ENCODE peak calls at places on chromosomes 11 and 22, in nine cellular contexts. I is lung, Q is psoas muscle, D is A549, V is foreskin keratinocyte, F is tibial nerve, K is mammary epithelial cell, P is upper lobe of right lung, O is H9. Z is an unnamed sample.

GRCh38 chr11:61173456-61173855 is 12.2 kb upstream of the VPS37C start:
- DNase-seq in V (no peak), K (peak; percentile 12), I (no peak), Q (no peak), O (no peak), F (no peak), D (no peak), P (no peak), Z (peak; percentile 11)

GRCh38 chr11:75259711-75260110 is 19.1 kb downstream of the TPBGL start:
- DNase-seq in I (no peak), Q (no peak), F (no peak), D (no peak), V (no peak), K (no peak), P (peak; percentile 31), O (peak; percentile 27), Z (peak; percentile 33)

GRCh38 chr11:95092549-95093324 is 3.1 kb downstream of the ENDOD1 start:
- DNase-seq in V (no peak), O (no peak), P (no peak), Q (no peak), F (no peak), D (peak; percentile 41), I (no peak), K (peak; percentile 73), Z (no peak)

GRCh38 chr22:31937328-31937727 is 7.0 kb upstream of the YWHAH start:
- DNase-seq in Q (no peak), I (no peak), P (peak; percentile 17), K (no peak), D (no peak), F (no peak), O (no peak), V (no peak), Z (no peak)

GRCh38 chr22:50599816-50600454 is 658 bp upstream of the MAPK8IP2 start:
- DNase-seq in O (peak; percentile 68), P (no peak), D (no peak), K (peak; percentile 8), I (no peak), V (no peak), F (peak; percentile 33), Q (peak; percentile 51), Z (peak; percentile 54)

GRCh38 chr11:57073121-57073520 is 84.4 kb downstream of the OR5AK2 start:
- DNase-seq in D (no peak), K (no peak), I (no peak), F (no peak), P (no peak), V (no peak), Q (no peak), O (no peak), Z (no peak)

GRCh38 chr22:37211075-37211852 is 1.0 kb downstream of the SSTR3 start:
- DNase-seq in V (no peak), I (no peak), O (no peak), Q (no peak), K (no peak), D (no peak), F (no peak), P (peak; percentile 45), Z (no peak)

GRCh38 chr11:126645206-126645605 is 289.7 kb downstream of the ST3GAL4 start:
- DNase-seq in F (no peak), D (no peak), P (no peak), V (no peak), I (no peak), K (no peak), O (no peak), Q (no peak), Z (no peak)

GRCh38 chr11:64918056-64918455 is 1.0 kb upstream of the ATG2A start:
- DNase-seq in Q (no peak), F (no peak), K (no peak), V (no peak), I (no peak), P (no peak), D (no peak), O (no peak), Z (no peak)

DNA sequence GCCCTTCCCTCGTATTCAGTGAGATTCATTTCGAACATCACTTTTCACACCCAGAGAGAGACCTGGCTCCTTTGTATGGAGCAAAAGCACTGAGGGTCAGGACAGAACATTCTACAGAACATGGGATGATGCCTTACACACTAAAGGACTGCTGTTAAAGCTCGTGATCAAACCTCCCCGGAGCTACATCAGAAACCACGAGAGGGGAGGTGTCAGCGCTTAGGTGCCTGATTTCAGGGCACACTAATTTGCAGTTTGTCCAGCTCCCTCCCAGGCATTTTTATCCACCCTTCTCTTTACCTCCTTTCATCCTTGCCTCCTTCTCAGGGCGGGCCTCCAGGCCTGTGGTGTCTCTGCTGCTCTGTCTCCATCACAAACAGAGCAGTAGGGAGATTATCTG is 127.5 kb downstream of the VPREB1 start:
- DNase-seq in F (no peak), D (no peak), K (no peak), P (no peak), O (no peak), V (no peak), I (no peak), Q (no peak), Z (no peak)
- H3K27ac ChIP-seq in F (no peak overlapping the region), D (no peak overlapping the region), K (no peak overlapping the region), P (no peak overlapping the region), O (no peak overlapping the region), V (no peak overlapping the region), I (no peak overlapping the region), Q (no peak overlapping the region), Z (no peak overlapping the region)

DNA sequence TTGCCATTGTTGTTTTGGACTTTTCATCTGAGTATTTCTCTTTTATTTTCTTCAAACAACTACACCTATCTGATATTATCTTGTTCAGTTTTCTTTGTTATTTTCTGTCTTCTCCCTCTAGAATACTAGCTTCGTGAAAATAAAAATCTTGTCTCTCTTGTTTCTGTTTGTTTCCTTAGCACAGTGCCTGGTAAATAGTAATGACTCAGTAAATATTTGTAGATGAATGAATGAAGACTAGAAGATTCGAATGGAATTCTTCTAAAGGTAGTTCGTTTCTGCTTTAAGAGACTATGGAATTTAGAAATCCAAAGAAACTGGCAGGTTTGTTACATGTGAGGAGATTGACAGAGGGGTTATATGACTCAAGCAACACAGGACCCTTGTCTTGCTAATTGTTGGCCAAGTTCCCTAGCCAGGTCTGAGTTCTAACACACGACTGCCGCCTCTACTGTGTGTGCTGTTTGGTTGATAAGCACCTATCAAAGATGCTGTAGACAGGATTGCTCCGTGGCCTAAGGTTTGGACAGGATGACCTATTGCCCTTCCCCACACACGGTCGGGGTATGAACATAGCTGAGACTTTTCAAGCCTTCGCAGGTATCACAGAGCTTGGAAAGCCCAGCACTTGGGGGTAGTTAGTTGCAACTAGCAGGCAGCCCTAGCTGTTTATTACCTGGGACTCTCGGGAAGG is 831 bp upstream of the TMEM135 start:
- DNase-seq in F (peak; percentile 6), Q (no peak), V (no peak), O (no peak), D (no peak), I (no peak), P (no peak), K (no peak), Z (no peak)
- H3K4me1 ChIP-seq in F (peaks cover 10% of the 10 kb centered on the region), Q (peaks cover 21% of the 10 kb centered on the region), V (peaks cover 5% of the 10 kb centered on the region), O (peaks cover 3% of the 10 kb centered on the region), D (peaks cover 26% of the 10 kb centered on the region), I (peaks cover 7% of the 10 kb centered on the region), P (peaks cover 38% of the 10 kb centered on the region), K (peaks cover 14% of the 10 kb centered on the region), Z (peaks cover 6% of the 10 kb centered on the region)

GRCh38 chr11:118896472-118896913 is 12.8 kb downstream of the CXCR5 start:
- DNase-seq in F (no peak), D (no peak), K (no peak), P (no peak), O (no peak), I (no peak), Q (no peak), V (no peak), Z (no peak)
- H3K27ac ChIP-seq in F (peak overlapping the region; percentile 10), D (peak overlapping the region; percentile 63), K (no peak overlapping the region), P (no peak overlapping the region), O (no peak overlapping the region), I (no peak overlapping the region), Q (no peak overlapping the region), V (no peak overlapping the region), Z (no peak overlapping the region)

DNA sequence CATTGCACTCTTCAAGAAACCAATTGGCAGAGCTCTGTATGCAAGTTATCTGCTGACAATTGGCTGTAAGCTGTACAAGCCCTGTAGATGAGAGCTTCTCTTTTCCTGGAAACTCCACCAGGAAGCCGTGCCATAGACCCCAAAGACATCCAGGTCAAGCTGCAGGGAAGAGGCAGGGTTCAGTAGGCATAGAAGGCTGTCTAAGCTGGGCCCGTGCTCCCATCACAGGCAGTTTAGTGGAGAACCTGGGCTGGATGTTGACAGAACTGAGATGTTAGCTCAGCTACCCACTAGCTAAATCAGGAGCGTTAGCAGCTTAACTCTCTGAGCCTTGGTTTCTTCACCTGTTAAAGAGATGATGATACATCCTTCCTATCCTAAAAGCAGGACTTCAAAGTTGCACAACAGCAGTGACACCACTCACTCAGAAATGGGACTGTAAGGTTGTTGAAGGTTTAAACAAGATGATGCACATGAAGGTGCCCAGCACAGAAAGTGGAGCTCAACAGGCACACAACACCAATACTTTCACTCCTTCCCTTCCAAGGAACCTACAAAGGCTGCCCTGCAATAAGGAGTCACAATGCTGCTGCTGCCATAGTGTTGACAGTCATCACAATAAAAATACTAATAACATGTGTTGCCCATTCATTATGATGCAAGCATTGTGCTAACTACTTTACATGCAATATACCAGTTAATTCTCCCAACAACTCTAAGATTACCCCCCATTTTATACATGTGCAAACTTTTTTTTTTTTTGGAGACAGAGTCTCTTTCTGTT is 115.4 kb downstream of the ZBTB16 start:
- DNase-seq in F (no peak), I (no peak), K (no peak), Q (peak; percentile 24), V (no peak), P (no peak), D (no peak), O (no peak), Z (no peak)
- H3K4me1 ChIP-seq in F (peaks cover 96% of the 10 kb centered on the region), I (peaks cover 59% of the 10 kb centered on the region), K (no peaks in the 10 kb centered on the region), Q (peaks cover 96% of the 10 kb centered on the region), V (no peaks in the 10 kb centered on the region), P (peaks cover 93% of the 10 kb centered on the region), D (no peaks in the 10 kb centered on the region), O (no peaks in the 10 kb centered on the region), Z (no peaks in the 10 kb centered on the region)

GRCh38 chr22:24428751-24429410 is 1.5 kb downstream of the ADORA2A start:
- DNase-seq in F (no peak), Q (no peak), O (no peak), K (no peak), I (no peak), P (no peak), D (no peak), V (no peak), Z (no peak)
- H3K27ac ChIP-seq in F (peak overlapping the region; percentile 61), Q (no peak overlapping the region), O (no peak overlapping the region), K (no peak overlapping the region), I (no peak overlapping the region), P (no peak overlapping the region), D (no peak overlapping the region), V (no peak overlapping the region), Z (no peak overlapping the region)

DNA sequence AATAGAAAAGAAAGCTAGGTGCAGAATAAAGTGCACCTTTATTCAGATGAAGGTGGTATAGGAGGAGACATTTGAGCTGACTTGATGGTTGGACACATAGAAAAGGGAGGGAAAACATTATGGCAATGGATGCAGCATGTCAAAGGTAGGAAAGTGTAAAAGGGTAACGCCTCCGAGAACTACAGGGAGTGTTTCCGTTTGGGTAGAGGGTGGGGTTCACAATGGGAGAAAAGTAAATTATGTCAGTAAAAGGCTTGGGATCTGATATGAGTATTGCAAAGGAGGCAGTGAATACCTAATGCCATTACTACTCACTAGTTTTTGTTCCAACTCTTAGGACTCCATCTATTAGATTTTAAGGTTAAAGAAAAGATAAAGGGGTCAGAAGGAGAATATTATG is 59.5 kb downstream of the FAT3 start:
- DNase-seq in F (no peak), I (no peak), V (no peak), Q (no peak), K (no peak), D (no peak), P (no peak), O (no peak), Z (no peak)
- H3K4me1 ChIP-seq in F (no peaks in the 10 kb centered on the region), I (no peaks in the 10 kb centered on the region), V (no peaks in the 10 kb centered on the region), Q (no peaks in the 10 kb centered on the region), K (no peaks in the 10 kb centered on the region), D (peaks cover 9% of the 10 kb centered on the region), P (no peaks in the 10 kb centered on the region), O (peaks cover 2% of the 10 kb centered on the region), Z (peaks cover 4% of the 10 kb centered on the region)

Z was measured in SJCRH30.